ENCODE peak calls at places on chromosomes 3 and 15, in four cellular contexts. N is H9, X is neuronal stem cell, S is IMR-90. Z is an unnamed sample.

GRCh38 chr15:61080209-61081027 is 148.7 kb downstream of the RORA start:
- DNase-seq in X (no peak), N (no peak), S (no peak), Z (no peak)

GRCh38 chr3:10521772-10522441 is 16.5 kb upstream of the ATP2B2 start:
- DNase-seq in N (no peak), X (no peak), S (no peak), Z (no peak)

GRCh38 chr15:37095993-37096877 is 4.1 kb downstream of the MEIS2 start:
- DNase-seq in S (no peak), X (peak), N (peak), Z (no peak)

GRCh38 chr3:43411429-43411828 is 125.1 kb downstream of the SNRK start:
- DNase-seq in N (no peak), X (no peak), S (no peak), Z (no peak)

GRCh38 chr3:124057453-124057852 is 65.5 kb upstream of the ROPN1 start:
- DNase-seq in N (no peak), S (no peak), X (no peak), Z (no peak)

GRCh38 chr3:34947849-34948248 is 691.5 kb upstream of the ARPP21 start:
- DNase-seq in X (peak), N (no peak), S (no peak), Z (no peak)

GRCh38 chr15:77857419-77857818 is 220.1 kb downstream of the TBC1D2B start:
- DNase-seq in N (peak), S (no peak), X (no peak), Z (no peak)

GRCh38 chr3:168249539-168250414 is 154.1 kb upstream of the GOLIM4 start:
- DNase-seq in X (peak), S (peak), N (peak), Z (peak)

GRCh38 chr3:67655364-67656121 is 1.1 kb upstream of the SUCLG2 start:
- DNase-seq in X (no peak), N (no peak), S (no peak), Z (peak)

GRCh38 chr3:73451276-73451973 is 173.3 kb downstream of the PDZRN3 start:
- DNase-seq in X (no peak), S (peak), N (no peak), Z (no peak)

GRCh38 chr15:42775431-42775830 is 38.5 kb upstream of the CDAN1 start:
- DNase-seq in N (no peak), X (no peak), S (no peak), Z (no peak)

GRCh38 chr3:149395107-149396089 is 17.9 kb upstream of the TM4SF1 start:
- DNase-seq in S (peak), X (no peak), N (no peak), Z (no peak)

GRCh38 chr3:76505202-76505875 is 534.6 kb upstream of the ROBO2 start:
- DNase-seq in S (no peak), N (no peak), X (no peak), Z (no peak)

GRCh38 chr15:81133782-81134461 is at the start of gene CFAP161:
- DNase-seq in N (peak), S (peak), X (peak), Z (peak)

GRCh38 chr15:40252141-40252437 is 13.2 kb downstream of the PAK6 start:
- DNase-seq in N (no peak), X (no peak), S (no peak), Z (no peak)

GRCh38 chr3:141729240-141729639 is 8.9 kb upstream of the RNF7 start:
- DNase-seq in S (no peak), X (no peak), N (no peak), Z (no peak)

GRCh38 chr15:57538822-57539221 is 52.9 kb upstream of the MYZAP start:
- DNase-seq in N (no peak), X (no peak), S (no peak), Z (peak)

GRCh38 chr3:131518682-131519081 is 15.9 kb upstream of the MRPL3 start:
- DNase-seq in N (no peak), S (no peak), X (no peak), Z (no peak)

GRCh38 chr3:58008140-58009025 is at the start of gene FLNB:
- DNase-seq in X (peak), N (peak), S (peak), Z (peak)

GRCh38 chr15:31501536-31502157 is 175.0 kb downstream of the KLF13 start:
- DNase-seq in X (no peak), S (no peak), N (peak), Z (no peak)

GRCh38 chr15:69666921-69667811 is 214.5 kb downstream of the RPLP1 start:
- DNase-seq in X (no peak), S (no peak), N (no peak), Z (peak)

GRCh38 chr3:184133840-184134745 is 1.1 kb upstream of the EIF2B5 start:
- DNase-seq in S (peak), N (peak), X (peak), Z (peak)

GRCh38 chr3:20478407-20478806 is 292.4 kb upstream of the SGO1 start:
- DNase-seq in N (no peak), S (no peak), X (no peak), Z (peak)

GRCh38 chr3:53478166-53478830 is 16.1 kb upstream of the CACNA1D start:
- DNase-seq in X (no peak), N (no peak), S (no peak), Z (no peak)

GRCh38 chr15:75215107-75216004 is 13.7 kb downstream of the C15orf39 start:
- DNase-seq in N (no peak), X (no peak), S (no peak), Z (peak)

GRCh38 chr3:160544837-160545236 is 20.5 kb downstream of the KPNA4 start:
- DNase-seq in X (no peak), N (no peak), S (no peak), Z (no peak)

GRCh38 chr15:98177950-98178848 is 217.7 kb downstream of the ARRDC4 start:
- DNase-seq in S (peak), X (peak), N (peak), Z (peak)

GRCh38 chr15:63870403-63871209 is 36.9 kb upstream of the HERC1 start:
- DNase-seq in S (peak), N (peak), X (peak), Z (peak)

GRCh38 chr3:17137321-17137826 is 252.6 kb downstream of the PLCL2 start:
- DNase-seq in S (no peak), X (no peak), N (no peak), Z (no peak)

GRCh38 chr3:58608648-58609047 is 31.5 kb upstream of the FAM107A start:
- DNase-seq in S (no peak), N (no peak), X (no peak), Z (no peak)

GRCh38 chr3:4588410-4588809 is 95.3 kb downstream of the ITPR1 start:
- DNase-seq in N (no peak), X (no peak), S (peak), Z (no peak)

GRCh38 chr15:66803182-66803729 is 101.2 kb downstream of the SMAD6 start:
- DNase-seq in S (peak), X (peak), N (peak), Z (peak)

GRCh38 chr15:59168536-59168935 is 38.1 kb upstream of the LDHAL6B start:
- DNase-seq in S (peak), X (no peak), N (no peak), Z (no peak)

GRCh38 chr3:109155828-109156227 is 19.3 kb downstream of the C3orf85 start:
- DNase-seq in N (no peak), X (no peak), S (no peak), Z (no peak)

GRCh38 chr3:64740232-64740631 is 52.4 kb upstream of the ADAMTS9 start:
- DNase-seq in X (no peak), N (no peak), S (peak), Z (no peak)

GRCh38 chr15:99906793-99907192 is 173.6 kb upstream of the LYSMD4 start:
- DNase-seq in S (no peak), N (no peak), X (no peak), Z (no peak)

GRCh38 chr3:187042874-187043458 is 96.3 kb downstream of the RPL39L start:
- DNase-seq in N (no peak), X (no peak), S (no peak), Z (no peak)
- H3K27ac ChIP-seq in N (no peak), X (no peak), S (no peak), Z (no peak)

DNA sequence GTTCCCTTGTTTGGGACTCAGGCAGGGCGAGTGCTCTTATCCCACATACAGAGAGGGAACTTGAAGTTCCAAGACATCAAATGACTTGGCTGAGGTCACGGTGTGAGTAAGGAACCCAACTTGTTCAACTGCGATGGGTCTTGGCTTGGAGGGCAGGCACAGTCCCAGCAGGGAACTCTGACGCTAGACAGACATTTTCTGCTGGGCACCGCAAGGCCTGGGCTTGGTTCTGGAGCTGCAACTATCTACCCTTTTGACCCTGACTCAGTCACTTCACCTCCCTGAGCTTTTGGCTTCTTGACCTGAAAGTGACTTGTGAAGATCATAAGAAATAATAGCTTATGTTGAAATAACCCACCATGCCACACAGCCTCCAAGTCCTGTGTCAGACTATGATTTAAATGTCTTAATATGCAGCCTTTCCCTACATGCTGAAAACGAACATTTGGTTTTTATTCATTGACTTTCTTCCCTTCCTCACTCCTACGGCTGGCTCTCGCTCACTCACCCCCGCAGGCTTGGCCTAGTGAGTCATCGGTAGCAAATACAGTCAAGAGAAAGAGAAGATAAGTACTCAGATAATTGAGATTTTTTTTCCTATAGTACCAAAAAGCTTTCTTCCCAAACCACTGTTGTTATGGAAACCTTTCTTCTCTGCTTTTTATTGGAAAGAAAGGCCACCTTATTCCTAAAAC is 178.5 kb downstream of the ATP10A start:
- DNase-seq in S (peak), X (no peak), N (no peak), Z (no peak)
- H4K91ac ChIP-seq in S (no peak), X (peak), N (no peak), Z (peak)

GRCh38 chr15:88476635-88477038 is 9.1 kb downstream of the MRPS11 start:
- DNase-seq in S (peak), X (no peak), N (peak), Z (peak)

GRCh38 chr15:88477885-88478284 is 10.4 kb downstream of the MRPS11 start:
- DNase-seq in X (no peak), S (no peak), N (no peak), Z (no peak)

GRCh38 chr15:88477126-88477525 is 9.6 kb downstream of the MRPS11 start:
- DNase-seq in X (no peak), N (no peak), S (no peak), Z (no peak)

GRCh38 chr15:88480981-88481380 is 13.5 kb downstream of the MRPS11 start:
- DNase-seq in S (no peak), X (no peak), N (no peak), Z (no peak)

DNA sequence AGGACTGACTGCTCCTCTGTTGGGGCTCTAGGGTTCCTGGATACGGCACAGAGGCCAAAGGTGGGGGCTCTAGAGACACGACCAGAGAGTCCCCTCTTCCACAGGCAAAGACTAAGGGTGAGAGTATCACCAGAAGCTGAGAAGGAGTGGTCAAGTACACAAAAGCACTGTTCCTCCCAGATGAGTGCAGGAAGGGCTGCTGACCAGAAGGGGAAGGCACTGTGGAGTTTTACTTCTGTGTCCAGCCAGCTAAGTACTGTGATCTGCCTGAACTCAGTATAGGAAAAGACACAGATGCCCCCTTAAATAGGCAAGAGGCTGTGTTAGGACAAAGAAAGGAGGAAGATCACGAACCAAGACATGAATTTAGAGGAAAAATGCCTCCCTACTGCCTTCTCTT is 11.7 kb downstream of the MRPS11 start:
- DNase-seq in S (no peak), X (no peak), N (no peak), Z (no peak)
- H3K27ac ChIP-seq in S (no peak), X (no peak), N (no peak), Z (no peak)

GRCh38 chr15:74194572-74195559 is 7.7 kb downstream of the STRA6 start:
- DNase-seq in X (no peak), N (no peak), S (no peak), Z (no peak)
- H4K91ac ChIP-seq in X (no peak), N (no peak), S (peak), Z (no peak)

Z was measured in trophoblast cell.